ENCODE peak calls at places on chromosomes 6 and 20, in ten cellular contexts. K, L, T, G, Q, E, P, F, N and W are unnamed samples.

GRCh38 chr20:55515831-55516230 is 489.5 kb downstream of the CBLN4 start:
- DNase-seq in P (no peak), Q (no peak), F (no peak), N (no peak), E (no peak), L (peak), K (no peak), G (no peak), T (no peak), W (no peak)

GRCh38 chr20:25318471-25319240 is 70.8 kb downstream of the PYGB start:
- DNase-seq in E (peak), G (no peak), Q (no peak), F (no peak), P (peak), T (no peak), N (no peak), L (no peak), K (no peak), W (no peak)

GRCh38 chr6:3315841-3316240 is 57.1 kb downstream of the PSMG4 start:
- DNase-seq in P (peak), E (no peak), F (no peak), L (no peak), T (no peak), K (no peak), Q (no peak), N (no peak), G (no peak), W (no peak)

GRCh38 chr20:18916886-18917785 is 103.6 kb downstream of the SCP2D1 start:
- DNase-seq in G (no peak), F (no peak), T (no peak), E (peak), P (no peak), Q (no peak), L (no peak), K (no peak), N (no peak), W (no peak)

GRCh38 chr20:62771396-62772102 is 24.7 kb upstream of the MRGBP start:
- DNase-seq in K (no peak), G (no peak), F (no peak), L (no peak), Q (peak), E (no peak), P (peak), N (no peak), T (no peak), W (no peak)

GRCh38 chr6:140644017-140644416 is 1269.6 kb upstream of the CITED2 start:
- DNase-seq in L (no peak), E (no peak), T (no peak), Q (no peak), K (no peak), F (no peak), G (no peak), P (no peak), N (no peak), W (no peak)

GRCh38 chr20:45823949-45824835 is 2.9 kb downstream of the TNNC2 start:
- DNase-seq in Q (peak), G (no peak), E (peak), K (peak), P (peak), L (peak), N (peak), F (peak), T (no peak), W (no peak)

GRCh38 chr6:106882601-106883518 is 91.7 kb downstream of the CD24 start:
- DNase-seq in P (no peak), G (no peak), K (no peak), E (no peak), Q (no peak), F (no peak), T (no peak), L (peak), N (no peak), W (no peak)

GRCh38 chr20:33984320-33984719 is 9.4 kb upstream of the RALY start:
- DNase-seq in P (no peak), T (no peak), F (no peak), K (no peak), E (no peak), G (no peak), Q (no peak), N (no peak), L (no peak), W (no peak)

GRCh38 chr6:11008821-11009220 is 35.3 kb downstream of the ELOVL2 start:
- DNase-seq in L (no peak), F (peak), T (peak), E (peak), G (no peak), P (no peak), Q (no peak), K (peak), N (no peak), W (no peak)

GRCh38 chr6:10613693-10614092 is 80.7 kb downstream of the C6orf52 start:
- DNase-seq in Q (no peak), T (no peak), E (no peak), N (no peak), F (peak), P (no peak), G (no peak), K (peak), L (no peak), W (no peak)

GRCh38 chr6:45112711-45113110 is 215.4 kb upstream of the RUNX2 start:
- DNase-seq in Q (no peak), L (no peak), E (no peak), P (no peak), T (no peak), F (no peak), N (no peak), K (no peak), G (no peak), W (no peak)

GRCh38 chr6:30647802-30648460 is 998 bp downstream of the C6orf136 start:
- DNase-seq in F (no peak), Q (no peak), T (no peak), K (no peak), G (no peak), P (no peak), N (no peak), L (peak), E (no peak), W (no peak)

GRCh38 chr6:33251390-33252012 is 20.2 kb downstream of the VPS52 start:
- DNase-seq in G (no peak), P (no peak), F (no peak), N (no peak), K (peak), E (no peak), Q (no peak), L (no peak), T (peak), W (no peak)

GRCh38 chr6:99868074-99868702 is 125.8 kb downstream of the MCHR2 start:
- DNase-seq in T (peak), E (peak), P (peak), L (peak), Q (peak), N (peak), G (peak), K (peak), F (peak), W (peak)

GRCh38 chr20:1324598-1325172 is 4.3 kb downstream of the SDCBP2 start:
- DNase-seq in T (peak), Q (no peak), G (peak), E (no peak), K (peak), N (peak), F (peak), L (no peak), P (peak), W (no peak)

GRCh38 chr6:101398716-101399626 is 5.5 kb downstream of the GRIK2 start:
- DNase-seq in K (no peak), G (no peak), P (no peak), L (no peak), Q (no peak), F (no peak), E (no peak), N (no peak), T (peak), W (no peak)

GRCh38 chr6:30881392-30881986 is 2.8 kb upstream of the DDR1 start:
- DNase-seq in N (no peak), E (no peak), G (no peak), K (no peak), L (no peak), F (no peak), P (no peak), T (no peak), Q (no peak), W (no peak)

GRCh38 chr6:37987559-37987958 is 168.0 kb downstream of the ZFAND3 start:
- DNase-seq in Q (no peak), G (no peak), P (no peak), L (no peak), E (no peak), N (no peak), F (no peak), T (no peak), K (no peak), W (no peak)

GRCh38 chr6:43355862-43356590 is 13.4 kb downstream of the ZNF318 start:
- DNase-seq in F (peak), E (peak), L (peak), Q (no peak), N (no peak), G (no peak), P (no peak), T (peak), K (no peak), W (no peak)

GRCh38 chr20:19867940-19868371 is 109.9 kb downstream of the RIN2 start:
- DNase-seq in L (no peak), P (no peak), E (no peak), G (no peak), Q (peak), T (no peak), F (no peak), K (no peak), N (no peak), W (no peak)

GRCh38 chr6:110886555-110887167 is 12.1 kb downstream of the AMD1 start:
- DNase-seq in G (no peak), E (no peak), N (no peak), F (no peak), P (no peak), T (no peak), Q (no peak), K (no peak), L (no peak), W (no peak)

DNA sequence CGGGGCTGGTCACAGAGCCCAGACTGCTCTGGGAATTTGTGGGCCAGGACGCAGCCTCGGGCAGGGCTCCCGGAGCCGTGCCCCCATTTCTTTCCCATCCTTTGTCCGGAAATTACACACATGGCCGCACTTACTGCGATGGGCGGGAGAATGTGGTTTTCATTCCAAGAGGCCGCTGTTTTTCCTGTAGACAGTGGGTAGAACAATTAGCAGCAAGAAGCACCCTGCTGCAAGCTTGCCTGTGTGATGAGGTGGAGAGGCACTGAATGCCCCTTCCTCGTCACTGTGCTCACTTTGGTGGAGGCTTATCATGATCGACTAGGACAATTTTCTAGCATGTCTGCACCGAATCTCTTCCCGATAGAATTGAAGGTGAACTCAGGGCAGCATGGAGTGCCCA is 102.8 kb downstream of the DACT2 start:
- DNase-seq in T (no peak), G (no peak), L (no peak), Q (no peak), K (no peak), P (no peak), N (no peak), F (no peak), E (no peak), W (no peak)
- H3K4me3 ChIP-seq in T (no peak), G (no peak), L (no peak), Q (no peak), K (no peak), P (no peak), N (no peak), F (no peak), E (no peak), W (no peak)

GRCh38 chr6:25298508-25298834 is 19.3 kb downstream of the CARMIL1 start:
- DNase-seq in F (peak), Q (no peak), L (no peak), K (no peak), P (no peak), N (no peak), E (no peak), G (no peak), T (no peak), W (no peak)

GRCh38 chr6:25296980-25297379 is 17.8 kb downstream of the CARMIL1 start:
- DNase-seq in T (peak), P (no peak), L (no peak), K (no peak), E (no peak), Q (no peak), N (no peak), F (peak), G (no peak), W (no peak)

GRCh38 chr6:25296217-25296905 is 17.2 kb downstream of the CARMIL1 start:
- DNase-seq in K (no peak), T (no peak), F (peak), E (no peak), Q (no peak), N (no peak), L (no peak), G (no peak), P (no peak), W (no peak)

GRCh38 chr6:25295651-25296050 is 16.5 kb downstream of the CARMIL1 start:
- DNase-seq in P (no peak), Q (no peak), N (no peak), E (no peak), G (no peak), L (peak), F (no peak), K (no peak), T (no peak), W (no peak)

DNA sequence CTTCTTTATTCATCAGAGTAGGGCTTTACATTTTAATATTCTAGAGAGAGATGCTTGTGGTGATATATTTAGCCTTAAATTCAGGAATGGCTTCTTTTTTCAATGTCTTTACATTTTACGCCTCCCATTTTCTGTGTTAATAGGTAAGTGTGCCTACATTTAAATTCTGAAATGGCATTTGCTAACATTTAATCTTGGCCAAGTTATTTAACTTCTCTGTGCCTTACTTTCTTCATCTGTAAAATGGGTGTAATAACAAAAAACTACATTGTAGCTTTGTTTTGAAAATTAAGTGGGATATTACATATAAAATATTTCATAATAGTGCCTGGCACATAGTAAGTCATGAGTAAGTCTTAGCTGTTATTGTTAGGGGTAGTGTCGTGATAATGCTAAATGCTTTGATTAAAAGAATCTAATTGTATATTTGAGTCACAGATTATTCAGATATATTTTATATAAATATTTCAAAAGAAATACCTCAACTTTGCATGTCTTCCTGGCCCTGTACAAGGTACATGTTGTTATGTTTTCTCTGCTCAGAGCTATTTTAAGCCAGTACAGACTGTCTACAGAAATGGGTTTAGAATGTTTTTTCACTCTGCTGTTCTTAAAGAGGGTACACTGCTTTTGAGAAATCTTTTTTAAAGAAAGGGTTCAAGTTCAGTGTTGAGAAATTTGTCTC is 18.8 kb downstream of the CARMIL1 start:
- DNase-seq in F (peak), N (no peak), L (no peak), Q (no peak), T (no peak), E (no peak), P (no peak), G (no peak), K (no peak), W (no peak)
- H3K4me3 ChIP-seq in F (no peak), N (no peak), L (no peak), Q (no peak), T (no peak), E (no peak), P (no peak), G (no peak), K (no peak), W (no peak)

DNA sequence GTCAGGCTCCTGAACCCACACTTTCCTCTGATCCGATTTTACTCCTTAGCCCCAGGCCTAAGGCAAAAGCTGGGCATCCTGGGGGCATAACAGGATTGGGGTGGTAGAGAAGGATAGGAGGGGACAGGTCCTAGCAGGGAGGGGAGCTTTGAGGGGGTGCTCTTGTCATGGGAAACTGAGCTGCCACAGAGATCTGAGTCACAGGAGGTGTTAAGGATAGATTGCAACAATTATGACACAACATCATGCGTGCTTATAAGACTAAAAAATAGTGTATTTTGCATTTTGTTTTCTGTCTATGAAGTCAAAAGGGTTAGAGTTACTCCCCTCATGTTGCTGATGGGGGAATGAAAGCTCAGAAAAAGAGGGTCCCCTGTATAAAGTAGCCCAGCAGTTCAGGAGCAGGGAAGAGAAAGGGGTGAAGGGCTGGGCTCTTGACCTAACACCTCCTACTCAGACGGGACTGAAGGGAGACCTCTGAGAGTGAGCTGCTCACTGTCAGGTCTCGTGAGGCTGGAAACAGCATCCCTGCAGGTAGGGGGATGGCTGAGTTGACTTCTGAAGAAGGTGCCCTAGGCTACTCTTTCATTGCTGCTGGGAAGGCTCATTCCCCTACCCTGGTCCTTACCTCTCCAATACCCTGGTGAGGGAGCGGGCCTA is 2.0 kb downstream of the GLP1R start:
- DNase-seq in Q (no peak), K (no peak), F (no peak), T (no peak), E (no peak), P (peak), N (no peak), G (no peak), L (peak), W (no peak)
- H3K4me3 ChIP-seq in Q (no peak), K (no peak), F (no peak), T (no peak), E (no peak), P (no peak), N (no peak), G (no peak), L (no peak), W (no peak)

GRCh38 chr6:89080281-89081128 is at the start of gene PNRC1:
- DNase-seq in N (peak), K (peak), Q (peak), L (peak), P (peak), F (peak), G (peak), T (peak), E (peak), W (peak)
- H3K4me3 ChIP-seq in N (peak), K (peak), Q (peak), L (peak), P (peak), F (peak), G (peak), T (peak), E (peak), W (peak)

GRCh38 chr6:84772428-84773132 is 8.2 kb upstream of the TBX18 start:
- DNase-seq in L (no peak), F (no peak), E (no peak), Q (no peak), T (no peak), G (no peak), P (peak), N (no peak), K (peak), W (no peak)
- H3K4me3 ChIP-seq in L (no peak), F (no peak), E (no peak), Q (no peak), T (no peak), G (no peak), P (no peak), N (no peak), K (peak), W (no peak)

GRCh38 chr6:148497717-148498116 is 155.1 kb downstream of the SASH1 start:
- DNase-seq in L (no peak), Q (no peak), G (no peak), E (no peak), F (no peak), K (no peak), N (no peak), T (no peak), P (no peak), W (no peak)

GRCh38 chr6:148502083-148502772 is 159.6 kb downstream of the SASH1 start:
- DNase-seq in N (no peak), P (no peak), L (no peak), G (no peak), K (peak), T (peak), Q (peak), F (no peak), E (no peak), W (no peak)

GRCh38 chr6:148500402-148500801 is 157.8 kb downstream of the SASH1 start:
- DNase-seq in K (no peak), Q (no peak), E (no peak), N (no peak), G (no peak), P (no peak), F (no peak), L (no peak), T (no peak), W (no peak)

GRCh38 chr6:148502773-148503135 is 160.1 kb downstream of the SASH1 start:
- DNase-seq in N (no peak), Q (no peak), P (no peak), K (no peak), F (no peak), L (no peak), G (no peak), T (no peak), E (no peak), W (no peak)

DNA sequence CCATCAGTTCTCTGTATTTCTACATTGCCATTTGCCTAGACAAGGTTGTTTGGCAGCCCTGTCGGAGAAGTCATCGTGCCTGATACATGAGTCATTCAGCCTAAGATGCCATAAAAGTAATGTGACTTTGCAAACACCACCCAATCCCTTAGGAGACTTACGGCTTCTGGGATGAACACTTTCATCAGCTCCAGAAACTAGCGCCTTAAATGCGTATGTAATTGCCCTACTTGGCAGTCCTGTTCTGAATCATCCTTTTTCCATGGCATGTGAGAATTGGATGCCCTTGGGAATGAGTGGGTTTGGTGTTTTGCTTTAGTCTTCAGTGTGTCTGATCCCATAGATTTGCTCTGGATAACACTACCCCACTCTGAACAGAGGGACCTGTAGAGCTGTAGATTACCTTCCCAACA is 158.5 kb downstream of the SASH1 start:
- DNase-seq in F (peak), K (peak), E (no peak), G (no peak), P (no peak), N (no peak), Q (peak), L (peak), T (peak), W (peak)
- H3K4me3 ChIP-seq in F (no peak), K (peak), E (no peak), G (no peak), P (no peak), N (no peak), Q (no peak), L (no peak), T (no peak), W (no peak)